ENCODE peak calls at places on chromosomes 5 and 9, in six cellular contexts. One of them, this sample, is unnamed.
A peak's percentile ranks its signal among the peaks of the same experiment; 100 is the strongest.

GRCh38 chr5:157739388-157740045 is 4.0 kb upstream of the LSM11 start:
- DNase-seq in H1: no peak
- DNase-seq in mesenchymal stem cell: no peak
- DNase-seq in H9: no peak
- DNase-seq in IMR-90: no peak
- DNase-seq in trophoblast cell: no peak
- DNase-seq in this sample: no peak

GRCh38 chr9:6459718-6460117 is 46.7 kb downstream of the UHRF2 start:
- DNase-seq in H1: no peak
- DNase-seq in mesenchymal stem cell: no peak
- DNase-seq in H9: no peak
- DNase-seq in IMR-90: no peak
- DNase-seq in trophoblast cell: no peak
- DNase-seq in this sample: no peak

GRCh38 chr5:180791611-180792213 is 10.9 kb downstream of the MGAT1 start:
- DNase-seq in H1: no peak
- DNase-seq in mesenchymal stem cell: no peak
- DNase-seq in H9: no peak
- DNase-seq in IMR-90: no peak
- DNase-seq in trophoblast cell: peak; percentile 60
- DNase-seq in this sample: no peak

GRCh38 chr5:5360878-5361520 is 61.5 kb upstream of the ICE1 start:
- DNase-seq in H1: no peak
- DNase-seq in mesenchymal stem cell: no peak
- DNase-seq in H9: no peak
- DNase-seq in IMR-90: no peak
- DNase-seq in trophoblast cell: no peak
- DNase-seq in this sample: peak; percentile 49

GRCh38 chr9:7879551-7880245 is 80.1 kb upstream of the DMAC1 start:
- DNase-seq in H1: peak; percentile 10
- DNase-seq in mesenchymal stem cell: no peak
- DNase-seq in H9: peak; percentile 37
- DNase-seq in IMR-90: no peak
- DNase-seq in trophoblast cell: no peak
- DNase-seq in this sample: peak; percentile 42

GRCh38 chr5:109612278-109612905 is 77.3 kb upstream of the MAN2A1 start:
- DNase-seq in H1: no peak
- DNase-seq in mesenchymal stem cell: no peak
- DNase-seq in H9: no peak
- DNase-seq in IMR-90: no peak
- DNase-seq in trophoblast cell: no peak
- DNase-seq in this sample: peak; percentile 21

GRCh38 chr5:150295172-150295611 is 5.6 kb upstream of the CAMK2A start:
- DNase-seq in H1: no peak
- DNase-seq in mesenchymal stem cell: peak; percentile 72
- DNase-seq in H9: no peak
- DNase-seq in IMR-90: peak; percentile 81
- DNase-seq in trophoblast cell: no peak
- DNase-seq in this sample: no peak

GRCh38 chr9:8653855-8654254 is 854.3 kb upstream of the DMAC1 start:
- DNase-seq in H1: no peak
- DNase-seq in mesenchymal stem cell: no peak
- DNase-seq in H9: no peak
- DNase-seq in IMR-90: no peak
- DNase-seq in trophoblast cell: no peak
- DNase-seq in this sample: no peak

GRCh38 chr5:16916262-16916878 is 19.7 kb downstream of the MYO10 start:
- DNase-seq in H1: no peak
- DNase-seq in mesenchymal stem cell: peak; percentile 75
- DNase-seq in H9: no peak
- DNase-seq in IMR-90: peak; percentile 93
- DNase-seq in trophoblast cell: peak; percentile 61
- DNase-seq in this sample: no peak

GRCh38 chr5:143161893-143162520 is 241.5 kb downstream of the NR3C1 start:
- DNase-seq in H1: no peak
- DNase-seq in mesenchymal stem cell: peak; percentile 80
- DNase-seq in H9: no peak
- DNase-seq in IMR-90: peak; percentile 89
- DNase-seq in trophoblast cell: peak; percentile 83
- DNase-seq in this sample: no peak

GRCh38 chr9:22210262-22210661 is 201.2 kb upstream of the CDKN2B start:
- DNase-seq in H1: no peak
- DNase-seq in mesenchymal stem cell: peak; percentile 50
- DNase-seq in H9: no peak
- DNase-seq in IMR-90: no peak
- DNase-seq in trophoblast cell: peak; percentile 56
- DNase-seq in this sample: no peak

GRCh38 chr5:155066886-155067595 is 53.5 kb downstream of the KIF4B start:
- DNase-seq in H1: no peak
- DNase-seq in mesenchymal stem cell: no peak
- DNase-seq in H9: no peak
- DNase-seq in IMR-90: no peak
- DNase-seq in trophoblast cell: no peak
- DNase-seq in this sample: no peak

GRCh38 chr9:1598270-1598669 is 416.9 kb upstream of the SMARCA2 start:
- DNase-seq in H1: no peak
- DNase-seq in mesenchymal stem cell: no peak
- DNase-seq in H9: no peak
- DNase-seq in IMR-90: no peak
- DNase-seq in trophoblast cell: no peak
- DNase-seq in this sample: no peak
- H3K4me2 ChIP-seq in H1: no peak overlapping the region
- H3K4me2 ChIP-seq in mesenchymal stem cell: no peak overlapping the region
- H3K4me2 ChIP-seq in H9: no peak overlapping the region
- H3K4me2 ChIP-seq in IMR-90: no peak overlapping the region
- H3K4me2 ChIP-seq in trophoblast cell: no peak overlapping the region
- H3K4me2 ChIP-seq in this sample: no peak overlapping the region

GRCh38 chr9:81396528-81396927 is 292.8 kb downstream of the TLE1 start:
- DNase-seq in H1: no peak
- DNase-seq in mesenchymal stem cell: peak; percentile 44
- DNase-seq in H9: no peak
- DNase-seq in IMR-90: no peak
- DNase-seq in trophoblast cell: no peak
- DNase-seq in this sample: no peak

GRCh38 chr9:81397735-81398381 is 291.5 kb downstream of the TLE1 start:
- DNase-seq in H1: no peak
- DNase-seq in mesenchymal stem cell: peak; percentile 71
- DNase-seq in H9: no peak
- DNase-seq in IMR-90: no peak
- DNase-seq in trophoblast cell: no peak
- DNase-seq in this sample: no peak

GRCh38 chr9:81393985-81394811 is 295.1 kb downstream of the TLE1 start:
- DNase-seq in H1: no peak
- DNase-seq in mesenchymal stem cell: peak; percentile 62
- DNase-seq in H9: no peak
- DNase-seq in IMR-90: peak; percentile 61
- DNase-seq in trophoblast cell: no peak
- DNase-seq in this sample: no peak

GRCh38 chr9:81394816-81395215 is 294.5 kb downstream of the TLE1 start:
- DNase-seq in H1: no peak
- DNase-seq in mesenchymal stem cell: no peak
- DNase-seq in H9: no peak
- DNase-seq in IMR-90: no peak
- DNase-seq in trophoblast cell: no peak
- DNase-seq in this sample: no peak

DNA sequence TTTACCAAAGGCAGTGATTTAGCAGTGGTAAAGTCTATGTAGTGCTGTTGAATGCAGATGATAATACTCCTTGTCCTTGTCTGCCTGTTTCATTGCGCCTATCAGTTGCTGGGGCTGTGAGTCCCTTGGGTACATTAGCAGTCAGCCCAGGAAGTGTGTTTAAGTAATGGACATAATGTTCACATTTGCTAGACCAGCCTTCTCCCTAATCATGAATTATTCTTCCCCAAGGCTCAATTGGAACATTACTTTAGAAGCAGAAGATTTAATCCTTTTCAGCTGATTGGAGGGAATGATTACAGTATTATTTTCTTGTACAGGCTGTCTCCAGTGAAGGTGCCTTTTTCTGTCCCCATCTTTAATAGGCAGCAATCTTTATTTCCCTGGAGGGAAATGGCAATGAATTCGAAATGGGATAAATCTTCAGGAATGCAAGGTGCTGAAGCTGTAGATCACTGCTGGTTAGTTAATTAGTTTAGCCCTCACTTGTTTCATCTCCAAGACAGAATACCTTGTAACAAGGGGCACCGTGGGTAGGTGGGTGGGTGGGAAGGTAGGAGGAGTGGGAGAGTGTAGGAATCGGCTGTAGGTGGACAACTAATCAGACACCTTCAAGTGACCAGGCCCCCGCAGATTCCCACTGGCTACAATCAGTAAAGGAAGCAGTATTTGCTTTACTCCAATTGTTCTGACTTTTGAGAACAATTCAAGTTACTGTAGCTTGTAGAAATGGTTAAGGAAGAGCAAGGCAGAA is 293.9 kb downstream of the TLE1 start:
- DNase-seq in H1: no peak
- DNase-seq in mesenchymal stem cell: peak; percentile 50
- DNase-seq in H9: no peak
- DNase-seq in IMR-90: no peak
- DNase-seq in trophoblast cell: no peak
- DNase-seq in this sample: no peak
- H3K14ac ChIP-seq in H1: no peak overlapping the region
- H3K14ac ChIP-seq in mesenchymal stem cell: no peak overlapping the region
- H3K14ac ChIP-seq in H9: no peak overlapping the region
- H3K14ac ChIP-seq in IMR-90: peak overlapping the region; percentile 69
- H3K14ac ChIP-seq in trophoblast cell: no peak overlapping the region
- H3K14ac ChIP-seq in this sample: no peak overlapping the region

GRCh38 chr5:139707445-139708003 is 59.4 kb downstream of the CXXC5 start:
- DNase-seq in H1: no peak
- DNase-seq in mesenchymal stem cell: no peak
- DNase-seq in H9: no peak
- DNase-seq in IMR-90: no peak
- DNase-seq in trophoblast cell: no peak
- DNase-seq in this sample: no peak

GRCh38 chr5:139704748-139705147 is 56.6 kb downstream of the CXXC5 start:
- DNase-seq in H1: no peak
- DNase-seq in mesenchymal stem cell: no peak
- DNase-seq in H9: no peak
- DNase-seq in IMR-90: no peak
- DNase-seq in trophoblast cell: no peak
- DNase-seq in this sample: no peak

GRCh38 chr5:139705655-139706587 is 57.8 kb downstream of the CXXC5 start:
- DNase-seq in H1: no peak
- DNase-seq in mesenchymal stem cell: no peak
- DNase-seq in H9: no peak
- DNase-seq in IMR-90: no peak
- DNase-seq in trophoblast cell: no peak
- DNase-seq in this sample: no peak

GRCh38 chr5:139702548-139702947 is 54.4 kb downstream of the CXXC5 start:
- DNase-seq in H1: no peak
- DNase-seq in mesenchymal stem cell: no peak
- DNase-seq in H9: no peak
- DNase-seq in IMR-90: no peak
- DNase-seq in trophoblast cell: no peak
- DNase-seq in this sample: no peak

DNA sequence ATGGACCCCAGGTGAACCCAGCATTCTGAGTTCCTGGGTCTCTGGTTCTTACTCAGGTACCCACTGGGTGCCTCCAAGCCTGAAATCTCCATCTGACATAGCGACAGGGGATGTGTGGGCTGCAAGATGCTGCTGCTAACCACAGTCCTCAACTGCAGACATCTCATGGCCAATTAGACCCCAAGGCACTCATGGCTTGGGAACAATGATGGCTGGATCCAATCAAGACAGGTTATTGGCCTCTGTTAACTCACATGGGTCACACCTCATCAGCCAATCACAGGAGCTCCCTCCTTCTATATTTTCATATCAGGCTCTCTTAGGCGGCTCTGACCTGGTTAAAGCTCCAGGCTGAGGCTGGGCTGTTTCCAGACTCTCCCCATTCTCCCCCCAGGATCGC is 57.0 kb downstream of the CXXC5 start:
- DNase-seq in H1: no peak
- DNase-seq in mesenchymal stem cell: no peak
- DNase-seq in H9: no peak
- DNase-seq in IMR-90: no peak
- DNase-seq in trophoblast cell: no peak
- DNase-seq in this sample: no peak
- H2AK5ac ChIP-seq in H1: peak overlapping the region; percentile 32
- H2AK5ac ChIP-seq in mesenchymal stem cell: no peak overlapping the region
- H2AK5ac ChIP-seq in H9: no peak overlapping the region
- H2AK5ac ChIP-seq in IMR-90: no peak overlapping the region
- H2AK5ac ChIP-seq in trophoblast cell: peak overlapping the region; percentile 46
- H2AK5ac ChIP-seq in this sample: peak overlapping the region; percentile 84

DNA sequence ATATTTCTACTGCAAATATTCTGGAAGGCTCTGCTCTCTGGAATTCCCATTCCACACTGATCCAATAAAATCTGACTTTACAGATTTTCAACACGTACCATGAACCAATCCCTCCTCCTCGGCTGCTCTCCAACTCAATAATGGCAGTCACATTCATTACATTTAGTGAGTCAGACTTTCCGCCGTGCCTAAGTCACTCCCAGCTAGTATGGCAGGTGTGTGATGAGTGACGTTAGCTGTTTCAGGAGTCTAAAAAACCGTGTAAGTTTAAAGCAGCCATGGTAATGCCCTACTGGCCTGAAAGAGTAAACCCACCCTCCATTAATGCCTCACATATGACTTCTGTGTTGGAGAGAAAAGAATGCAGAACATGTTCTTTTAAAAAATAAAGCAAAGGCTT is 3.3 kb downstream of the FBN2 start:
- DNase-seq in H1: no peak
- DNase-seq in mesenchymal stem cell: peak; percentile 26
- DNase-seq in H9: no peak
- DNase-seq in IMR-90: peak; percentile 36
- DNase-seq in trophoblast cell: peak; percentile 92
- DNase-seq in this sample: peak; percentile 15
- H3K4me2 ChIP-seq in H1: no peak overlapping the region
- H3K4me2 ChIP-seq in mesenchymal stem cell: no peak overlapping the region
- H3K4me2 ChIP-seq in H9: no peak overlapping the region
- H3K4me2 ChIP-seq in IMR-90: peak overlapping the region; percentile 57
- H3K4me2 ChIP-seq in trophoblast cell: no peak overlapping the region
- H3K4me2 ChIP-seq in this sample: no peak overlapping the region

GRCh38 chr9:74765572-74765971 is 122.1 kb downstream of the TRPM6 start:
- DNase-seq in H1: no peak
- DNase-seq in mesenchymal stem cell: no peak
- DNase-seq in H9: no peak
- DNase-seq in IMR-90: no peak
- DNase-seq in trophoblast cell: no peak
- DNase-seq in this sample: no peak
- H3K14ac ChIP-seq in H1: no peak overlapping the region
- H3K14ac ChIP-seq in mesenchymal stem cell: no peak overlapping the region
- H3K14ac ChIP-seq in H9: no peak overlapping the region
- H3K14ac ChIP-seq in IMR-90: no peak overlapping the region
- H3K14ac ChIP-seq in trophoblast cell: no peak overlapping the region
- H3K14ac ChIP-seq in this sample: no peak overlapping the region

DNA sequence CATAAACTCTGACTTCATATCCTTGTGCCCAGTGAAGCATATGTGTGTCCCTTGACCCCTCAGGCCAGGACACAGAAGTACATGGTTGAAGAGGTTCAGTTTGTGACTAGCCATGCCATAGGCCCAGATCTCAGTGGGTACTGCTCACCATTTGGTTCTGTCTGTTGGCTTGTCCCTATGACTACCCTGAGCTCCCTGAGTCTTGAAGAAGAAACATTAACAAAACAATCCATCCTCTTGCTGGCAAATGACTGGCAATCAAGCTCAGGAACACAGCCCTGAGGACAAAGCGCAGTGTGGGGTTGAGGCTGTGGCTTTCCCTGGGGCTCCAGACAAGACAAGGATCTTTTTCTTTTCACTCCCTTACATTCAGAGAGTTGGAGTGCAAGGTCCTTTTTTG is 46.3 kb downstream of the TNFAIP8 start:
- DNase-seq in H1: no peak
- DNase-seq in mesenchymal stem cell: no peak
- DNase-seq in H9: peak; percentile 62
- DNase-seq in IMR-90: no peak
- DNase-seq in trophoblast cell: no peak
- DNase-seq in this sample: no peak
- H2AK5ac ChIP-seq in H1: no peak overlapping the region
- H2AK5ac ChIP-seq in mesenchymal stem cell: no peak overlapping the region
- H2AK5ac ChIP-seq in H9: no peak overlapping the region
- H2AK5ac ChIP-seq in IMR-90: no peak overlapping the region
- H2AK5ac ChIP-seq in trophoblast cell: no peak overlapping the region
- H2AK5ac ChIP-seq in this sample: no peak overlapping the region